ENCODE peak calls at places on chromosomes 11 and 22, in nine cellular contexts. V, D, M, S, O, X, N, Z and K are unnamed samples.
A peak's percentile ranks its signal among the peaks of the same experiment; 100 is the strongest.

GRCh38 chr22:36194971-36195370 is 6.6 kb downstream of the APOL4 start:
- DNase-seq in S (peak; percentile 79), X (peak; percentile 22), M (peak; percentile 43), O (peak; percentile 26), V (peak; percentile 71), D (peak; percentile 49), Z (no peak), N (no peak), K (no peak)

GRCh38 chr11:73463359-73463758 is 87.2 kb downstream of the RELT start:
- DNase-seq in X (no peak), V (peak; percentile 86), Z (no peak), S (peak; percentile 32), D (no peak), N (no peak), M (peak; percentile 53), O (no peak), K (no peak)

GRCh38 chr11:44928807-44929206 is 21.9 kb downstream of the TP53I11 start:
- DNase-seq in M (no peak), V (no peak), Z (no peak), X (no peak), S (no peak), D (no peak), O (no peak), N (no peak), K (no peak)

GRCh38 chr11:25838918-25839611 is 492.9 kb upstream of the ANO3 start:
- DNase-seq in S (no peak), X (no peak), N (no peak), O (no peak), M (peak; percentile 8), D (no peak), Z (no peak), V (no peak), K (no peak)

GRCh38 chr11:11373934-11374333 is 20.9 kb upstream of the CSNK2A3 start:
- DNase-seq in X (no peak), O (no peak), S (no peak), D (no peak), M (no peak), N (no peak), Z (no peak), V (no peak), K (no peak)

GRCh38 chr11:123434262-123434661 is 4.2 kb downstream of the GRAMD1B start:
- DNase-seq in M (no peak), X (peak; percentile 43), S (peak; percentile 23), N (no peak), O (no peak), V (no peak), D (no peak), Z (no peak), K (no peak)

GRCh38 chr11:27717377-27717776 is 17.1 kb upstream of the BDNF start:
- DNase-seq in Z (no peak), X (no peak), N (no peak), O (no peak), V (no peak), S (peak; percentile 25), D (no peak), M (no peak), K (no peak)

GRCh38 chr11:118923721-118924587 is 1.8 kb downstream of the BCL9L start:
- DNase-seq in N (no peak), X (no peak), D (no peak), V (no peak), S (peak; percentile 40), Z (peak; percentile 62), M (no peak), O (no peak), K (no peak)

DNA sequence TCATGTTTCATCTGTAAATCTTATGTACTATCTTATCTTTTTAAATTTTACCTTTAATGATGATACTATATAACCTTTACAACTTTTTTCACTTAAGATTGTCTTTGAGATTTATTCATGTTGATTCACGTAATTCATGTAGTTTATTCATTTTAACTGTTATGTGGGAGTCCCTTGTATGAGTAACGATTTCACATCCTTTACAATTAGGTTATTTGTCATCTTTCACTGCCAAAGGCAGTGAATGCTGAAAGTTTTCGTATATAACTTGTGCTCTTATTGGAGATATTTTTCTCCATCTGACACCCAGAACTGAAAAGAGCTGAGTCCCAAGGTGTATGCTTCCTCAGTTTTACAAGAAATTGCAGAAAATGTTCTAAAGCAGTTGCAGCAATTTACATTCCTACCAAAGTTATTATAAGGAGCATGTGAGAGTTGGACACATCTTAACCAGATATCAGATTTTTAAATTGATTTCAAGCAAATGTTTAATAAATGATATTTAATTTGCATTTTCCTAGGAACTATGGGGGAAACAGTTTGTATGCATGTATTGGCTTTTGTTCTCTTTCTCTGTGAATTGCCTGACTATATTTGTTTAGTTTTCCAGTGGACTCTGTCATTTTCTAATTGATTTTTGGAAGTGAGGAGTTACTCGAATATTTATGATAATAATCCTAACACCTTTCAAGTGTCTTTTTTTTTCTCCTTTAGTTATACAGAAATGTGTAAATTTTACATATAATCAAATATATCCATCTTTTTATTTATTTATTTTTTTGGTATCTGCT is 6.4 kb downstream of the ARL14EP start:
- DNase-seq in V (no peak), S (no peak), M (peak; percentile 5), O (no peak), X (no peak), D (no peak), Z (no peak), N (no peak), K (no peak)
- H3K4me3 ChIP-seq in V (no peak overlapping the region), S (no peak overlapping the region), M (no peak overlapping the region), O (no peak overlapping the region), X (no peak overlapping the region), D (no peak overlapping the region), Z (no peak overlapping the region), N (no peak overlapping the region), K (no peak overlapping the region)

GRCh38 chr11:1853376-1854131 is 670 bp downstream of the LSP1 start:
- DNase-seq in M (no peak), X (no peak), S (no peak), Z (peak; percentile 74), O (peak; percentile 43), N (no peak), V (no peak), D (no peak), K (no peak)
- H3K4me3 ChIP-seq in M (no peak overlapping the region), X (no peak overlapping the region), S (no peak overlapping the region), Z (no peak overlapping the region), O (peak overlapping the region; percentile 50), N (no peak overlapping the region), V (no peak overlapping the region), D (no peak overlapping the region), K (no peak overlapping the region)

DNA sequence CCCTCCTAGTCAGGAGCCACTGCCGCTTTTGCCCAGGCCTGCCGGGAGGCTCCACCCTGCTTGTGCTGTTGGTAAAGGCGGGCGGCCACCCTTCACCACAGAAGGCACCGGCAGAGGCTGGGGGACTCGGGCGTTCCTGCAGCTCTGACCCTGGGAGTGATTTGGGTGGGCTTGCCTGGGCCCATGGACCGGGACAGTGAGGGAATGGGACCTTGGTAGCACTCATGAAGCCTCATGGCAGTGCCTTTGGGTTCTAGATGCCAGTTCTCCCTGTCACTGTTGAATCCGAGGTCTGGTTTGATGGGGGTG is 4.4 kb downstream of the TPCN2 start:
- DNase-seq in V (no peak), O (no peak), Z (no peak), M (no peak), S (no peak), D (no peak), X (no peak), N (no peak), K (no peak)
- H3K4me3 ChIP-seq in V (no peak overlapping the region), O (no peak overlapping the region), Z (no peak overlapping the region), M (no peak overlapping the region), S (no peak overlapping the region), D (no peak overlapping the region), X (no peak overlapping the region), N (no peak overlapping the region), K (no peak overlapping the region)

DNA sequence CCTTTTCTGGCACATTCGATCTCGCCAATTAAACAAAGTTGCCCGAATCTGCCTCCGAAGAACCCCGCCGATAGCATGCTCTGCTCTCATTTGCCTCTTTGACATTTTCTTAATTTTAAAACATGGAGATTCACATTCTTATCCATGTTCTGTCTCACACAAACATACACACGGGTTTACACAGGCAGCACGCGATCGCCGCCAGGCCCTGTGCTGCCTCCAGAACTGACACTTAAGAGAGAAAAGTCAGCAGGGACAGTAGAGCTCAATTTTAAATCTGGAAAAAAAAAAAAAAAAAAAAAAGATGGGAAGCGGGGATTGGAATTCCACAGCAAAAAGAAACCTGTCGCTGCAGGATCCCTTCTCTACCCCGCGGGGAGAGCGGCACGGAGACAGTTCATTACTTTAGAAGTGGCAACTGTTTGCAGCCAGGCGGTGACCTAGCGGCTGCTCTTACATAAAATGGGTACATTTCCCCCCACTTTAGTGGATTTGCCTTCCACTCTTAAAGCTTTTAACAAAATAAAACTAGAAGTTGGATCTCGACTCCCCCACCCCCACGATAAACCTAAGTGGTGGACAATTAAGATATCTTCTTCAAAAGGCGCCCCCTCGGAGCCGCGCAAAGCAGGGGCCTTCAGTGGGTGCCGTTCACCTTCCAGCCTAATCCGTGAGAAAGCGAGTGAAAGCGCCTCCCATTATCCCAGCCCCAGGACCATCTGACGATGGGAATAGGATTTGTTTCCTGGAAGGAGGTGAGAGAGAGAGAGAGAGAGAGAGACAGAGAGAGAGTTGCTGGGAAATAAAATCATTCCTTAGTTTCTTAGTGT is 13.7 kb downstream of the PAX6 start:
- DNase-seq in O (no peak), N (no peak), M (no peak), Z (no peak), V (no peak), S (no peak), D (no peak), X (no peak), K (no peak)
- H3K4me3 ChIP-seq in O (no peak overlapping the region), N (no peak overlapping the region), M (no peak overlapping the region), Z (no peak overlapping the region), V (no peak overlapping the region), S (no peak overlapping the region), D (no peak overlapping the region), X (no peak overlapping the region), K (no peak overlapping the region)

DNA sequence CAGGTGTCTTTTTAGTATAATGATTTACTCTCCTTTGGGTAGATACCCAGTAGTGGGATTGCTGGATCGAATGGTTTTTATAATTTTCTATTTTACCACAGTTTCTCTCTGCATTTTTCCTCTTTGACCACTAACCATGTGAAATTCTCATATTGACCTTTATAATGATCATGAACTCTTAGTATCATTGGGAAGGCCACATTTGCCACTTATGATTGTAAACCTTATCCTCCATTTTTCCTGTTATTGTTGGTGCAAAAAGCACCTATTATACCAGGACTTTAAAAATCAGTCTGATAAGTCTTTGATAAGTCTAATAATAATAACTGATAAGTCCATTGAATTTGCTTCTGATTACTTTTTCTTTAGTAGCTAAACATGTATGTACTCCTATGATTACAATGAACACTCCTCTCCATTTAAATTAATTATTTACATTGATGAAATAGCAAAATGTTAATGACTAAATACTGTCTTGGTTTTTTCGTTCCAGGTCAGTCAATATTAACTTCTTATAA is 9.6 kb downstream of the NEAT1 start:
- DNase-seq in M (peak; percentile 15), Z (no peak), S (peak; percentile 14), N (no peak), O (no peak), X (no peak), D (no peak), V (no peak), K (no peak)
- H3K4me3 ChIP-seq in M (no peak overlapping the region), Z (peak overlapping the region; percentile 9), S (peak overlapping the region; percentile 82), N (no peak overlapping the region), O (no peak overlapping the region), X (no peak overlapping the region), D (no peak overlapping the region), V (peak overlapping the region; percentile 24), K (peak overlapping the region; percentile 88)

DNA sequence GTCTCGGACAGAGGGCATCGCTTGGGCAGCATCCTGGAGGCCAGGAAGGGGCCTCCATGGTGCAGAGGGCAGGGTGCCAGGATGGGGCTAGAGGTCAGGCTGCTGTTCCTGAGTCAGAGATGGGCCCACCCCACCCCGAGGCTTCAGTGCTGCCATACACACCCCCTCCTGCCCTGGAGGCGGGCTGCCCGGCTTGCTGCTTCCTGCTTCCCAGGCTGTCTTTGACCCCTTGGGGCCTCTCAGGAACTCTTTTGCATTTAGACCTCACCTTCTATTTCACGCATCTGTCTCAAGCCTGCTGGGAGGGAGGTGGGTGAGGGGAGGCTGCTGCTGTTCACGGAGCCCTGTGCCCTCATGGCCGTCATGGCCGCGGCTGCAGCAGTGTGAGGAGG is 6.6 kb upstream of the GRAMD4 start:
- DNase-seq in N (no peak), S (peak; percentile 56), D (no peak), M (no peak), Z (no peak), V (no peak), X (no peak), O (peak; percentile 55), K (no peak)
- H3K4me3 ChIP-seq in N (no peak overlapping the region), S (no peak overlapping the region), D (no peak overlapping the region), M (no peak overlapping the region), Z (no peak overlapping the region), V (no peak overlapping the region), X (no peak overlapping the region), O (peak overlapping the region; percentile 38), K (no peak overlapping the region)